ENCODE peak calls at places on chromosomes 13 and 19, in seven cellular contexts. B, Q, A, L, R, D and H are unnamed samples. For H3K36me3, the result is how much of the 10 kb centered on the place peaks cover.

GRCh38 chr13:22915442-22916082 is 265.2 kb upstream of the SGCG start:
- DNase-seq in L (peak), A (no peak), D (peak), R (peak), B (peak), Q (peak), H (no peak)

GRCh38 chr19:31378404-31378803 is 29.2 kb upstream of the TSHZ3 start:
- DNase-seq in Q (no peak), A (no peak), B (no peak), R (no peak), D (peak), L (peak), H (no peak)

GRCh38 chr13:19984430-19985218 is 26.1 kb downstream of the ZMYM2 start:
- DNase-seq in D (no peak), A (no peak), B (no peak), R (no peak), Q (peak), L (peak), H (no peak)

GRCh38 chr19:13932911-13933393 is 5.3 kb downstream of the PODNL1 start:
- DNase-seq in D (no peak), Q (no peak), B (no peak), L (peak), R (no peak), A (no peak), H (no peak)

GRCh38 chr13:69198706-69199105 is 908.9 kb upstream of the ATXN8OS start:
- DNase-seq in R (no peak), B (no peak), D (no peak), L (peak), Q (no peak), A (no peak), H (no peak)

GRCh38 chr13:105445793-105446192 is 1089.7 kb downstream of the EFNB2 start:
- DNase-seq in Q (no peak), B (no peak), D (no peak), R (no peak), L (no peak), A (no peak), H (no peak)

GRCh38 chr19:7985481-7985911 is 19.9 kb downstream of the ELAVL1 start:
- DNase-seq in R (no peak), D (no peak), B (no peak), Q (no peak), A (no peak), L (no peak), H (no peak)

GRCh38 chr19:29878973-29879654 is 62.9 kb upstream of the URI1 start:
- DNase-seq in Q (no peak), D (peak), L (peak), B (no peak), R (no peak), A (no peak), H (peak)

DNA sequence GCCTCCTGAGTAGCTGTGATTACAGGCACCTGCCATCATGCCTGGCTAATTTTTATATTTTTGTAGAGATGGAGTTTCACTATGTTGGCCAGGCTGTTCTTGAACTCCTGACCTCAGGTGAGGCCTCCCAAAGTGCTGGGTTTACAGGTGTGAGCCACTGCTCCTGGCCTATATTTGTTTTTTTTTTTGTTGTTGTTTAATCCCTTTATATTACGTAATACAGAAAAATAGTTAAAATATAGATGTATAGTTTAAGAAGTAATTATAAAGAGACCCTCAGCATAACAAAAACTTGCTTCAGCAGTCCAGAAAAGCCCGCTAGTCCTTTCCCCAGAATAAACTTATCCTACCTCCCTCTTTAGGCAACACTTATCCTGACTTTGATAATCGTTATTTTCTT is 2.4 kb downstream of the ZNF383 start:
- DNase-seq in Q (no peak), D (no peak), A (no peak), B (no peak), L (no peak), R (no peak), H (no peak)
- H3K36me3 ChIP-seq in Q (under half), D (under half), A (under half), B (half or more), L (under half), R (under half), H (half or more)

DNA sequence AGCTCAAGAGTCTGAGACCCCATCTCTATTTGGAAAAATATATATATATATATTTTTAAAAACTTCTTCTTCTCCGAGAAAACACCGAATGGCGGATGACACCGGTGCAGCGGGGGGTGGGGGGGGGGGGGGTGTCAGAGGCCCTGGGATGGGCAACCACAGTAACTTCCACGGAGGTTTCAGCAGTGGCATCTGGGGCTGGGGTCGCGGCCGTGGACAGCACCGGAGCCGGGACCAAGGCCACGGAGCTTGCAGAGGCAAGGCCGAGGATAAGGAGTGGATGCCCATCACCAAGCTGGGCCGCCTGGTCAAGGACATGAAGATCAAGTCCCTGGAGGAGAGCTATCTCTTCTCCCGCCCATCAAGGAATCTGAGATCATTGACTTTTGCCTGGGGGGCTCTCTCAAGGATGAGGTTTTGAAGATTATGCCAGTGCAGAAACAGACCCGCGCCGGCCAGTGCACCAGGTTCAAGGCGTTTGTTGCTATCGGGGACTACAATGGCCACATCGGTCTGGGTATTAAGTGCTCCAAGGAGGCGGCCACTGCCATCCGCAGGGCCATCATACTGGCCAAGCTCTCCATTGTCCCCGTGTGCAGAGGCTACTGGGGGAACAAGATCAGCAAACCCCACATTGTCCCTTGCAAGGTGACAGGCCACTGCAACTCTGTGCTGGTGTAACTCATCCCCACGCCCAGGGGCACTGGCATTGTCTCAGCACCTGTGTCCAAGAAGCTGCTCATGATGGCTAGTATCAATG is 59.0 kb downstream of the EPS15L1 start:
- DNase-seq in A (no peak), L (no peak), B (no peak), R (no peak), Q (no peak), D (no peak), H (no peak)
- H3K36me3 ChIP-seq in A (under half), L (under half), B (half or more), R (half or more), Q (under half), D (under half), H (half or more)

DNA sequence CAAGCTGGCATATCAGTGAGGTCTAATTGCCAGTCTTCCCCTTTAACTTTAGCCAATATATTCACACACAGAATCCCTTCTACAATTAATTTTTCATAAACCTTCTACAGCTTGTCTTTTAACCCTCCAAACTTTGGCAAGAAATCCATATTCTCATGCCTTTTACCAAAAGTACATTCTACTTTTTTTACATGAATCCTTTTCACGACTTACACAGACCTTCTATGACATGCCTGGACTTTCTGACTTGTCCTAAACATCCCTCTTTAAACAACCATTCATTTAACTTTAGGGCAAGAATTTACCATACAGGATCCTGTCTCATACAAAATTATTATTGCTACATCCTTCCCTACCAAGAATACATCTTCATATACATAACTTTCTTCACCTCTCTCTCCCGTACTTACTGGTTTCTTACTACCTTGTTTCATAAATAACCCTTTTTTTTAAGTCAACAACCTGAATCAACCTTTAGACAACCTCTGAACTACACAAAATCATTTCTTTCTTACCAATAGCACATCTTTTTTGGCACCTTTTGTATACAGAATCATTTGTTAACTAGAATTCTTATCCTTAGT is 23.5 kb downstream of the ZNF544 start:
- DNase-seq in L (no peak), A (no peak), B (no peak), R (no peak), D (peak), Q (no peak), H (no peak)
- H3K36me3 ChIP-seq in L (under half), A (under half), B (half or more), R (under half), D (half or more), Q (under half), H (half or more)

DNA sequence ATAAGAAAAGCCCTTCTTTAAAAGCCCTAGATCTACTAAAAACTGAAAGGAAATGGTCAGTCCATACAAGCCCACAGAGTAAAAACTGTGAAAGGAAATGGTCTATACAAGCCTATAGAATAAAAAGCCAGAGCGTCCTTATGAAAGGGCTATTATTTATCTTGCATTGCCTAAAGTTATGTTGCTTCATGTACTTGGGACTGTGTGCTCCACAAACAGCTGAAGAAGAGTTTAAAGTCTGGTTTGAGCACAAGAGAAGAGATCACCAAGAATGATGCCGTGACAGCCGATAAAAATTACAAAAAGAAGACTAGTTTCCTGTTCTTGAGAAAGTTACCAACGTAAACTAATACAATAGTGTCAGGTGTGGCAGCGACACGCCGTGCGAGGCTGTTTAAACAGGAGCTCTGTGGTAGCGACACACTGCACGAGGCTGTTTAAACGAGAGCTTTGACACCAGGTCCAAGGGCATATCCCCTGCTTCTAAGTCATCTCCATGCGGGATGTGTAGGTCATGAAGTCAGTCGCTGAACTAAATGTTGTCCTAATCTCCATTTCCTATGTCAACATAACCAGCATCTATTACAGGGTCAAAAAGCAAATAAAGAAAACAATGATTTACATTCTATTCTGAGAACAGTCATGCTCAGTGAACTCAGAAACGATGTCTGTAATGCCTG is 24.9 kb downstream of the PCID2 start:
- DNase-seq in Q (no peak), B (no peak), D (no peak), A (no peak), R (no peak), L (no peak), H (no peak)
- H3K36me3 ChIP-seq in Q (under half), B (half or more), D (under half), A (under half), R (half or more), L (half or more), H (half or more)

GRCh38 chr13:74288361-74288911 is 154.2 kb upstream of the KLF12 start:
- DNase-seq in R (peak), A (peak), Q (no peak), L (peak), B (peak), D (peak), H (peak)
- H3K36me3 ChIP-seq in R (under half), A (under half), Q (under half), L (under half), B (under half), D (under half), H (under half)

GRCh38 chr19:9528757-9529336 is 9.6 kb downstream of the ZNF426 start:
- DNase-seq in A (no peak), Q (no peak), B (no peak), D (no peak), L (no peak), R (no peak), H (no peak)

GRCh38 chr19:9535934-9536333 is 2.5 kb downstream of the ZNF426 start:
- DNase-seq in B (no peak), R (no peak), A (no peak), D (no peak), Q (no peak), L (no peak), H (no peak)

GRCh38 chr19:9531933-9532332 is 6.5 kb downstream of the ZNF426 start:
- DNase-seq in B (no peak), D (no peak), Q (no peak), R (no peak), A (no peak), L (no peak), H (no peak)
- H3K36me3 ChIP-seq in B (half or more), D (half or more), Q (under half), R (half or more), A (half or more), L (half or more), H (half or more)

DNA sequence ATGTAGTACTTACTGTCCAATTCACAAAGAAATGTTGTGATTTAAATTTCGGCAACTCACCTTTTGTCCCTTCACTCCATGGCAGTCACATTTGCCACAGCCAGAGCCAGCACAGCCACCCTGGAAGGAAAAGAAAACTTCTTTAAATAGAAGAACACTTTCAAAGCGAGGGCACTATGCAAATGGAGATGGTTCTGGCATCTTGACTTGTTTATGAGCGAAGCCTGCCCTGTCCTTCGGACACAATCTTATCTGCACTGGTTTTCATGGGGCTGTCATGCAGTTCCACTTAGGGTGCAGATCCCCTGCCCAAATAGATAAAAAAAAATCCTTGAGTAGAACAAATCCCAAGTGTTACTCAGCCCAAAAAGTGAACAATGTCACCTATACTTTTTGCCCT is 64.3 kb downstream of the COL4A1 start:
- DNase-seq in R (no peak), Q (no peak), L (no peak), B (no peak), D (no peak), A (no peak), H (no peak)
- H3K36me3 ChIP-seq in R (under half), Q (under half), L (under half), B (under half), D (under half), A (under half), H (under half)

GRCh38 chr19:19224852-19225494 is 13.2 kb downstream of the NCAN start:
- DNase-seq in Q (peak), D (peak), B (peak), R (peak), L (no peak), A (peak), H (peak)
- H3K36me3 ChIP-seq in Q (under half), D (under half), B (under half), R (under half), L (under half), A (under half), H (under half)

GRCh38 chr13:36310417-36311108 is 12.9 kb upstream of the CCDC169 start:
- DNase-seq in A (no peak), L (no peak), Q (no peak), D (no peak), B (no peak), R (no peak), H (no peak)
- H3K36me3 ChIP-seq in A (under half), L (under half), Q (under half), D (half or more), B (half or more), R (half or more), H (under half)

DNA sequence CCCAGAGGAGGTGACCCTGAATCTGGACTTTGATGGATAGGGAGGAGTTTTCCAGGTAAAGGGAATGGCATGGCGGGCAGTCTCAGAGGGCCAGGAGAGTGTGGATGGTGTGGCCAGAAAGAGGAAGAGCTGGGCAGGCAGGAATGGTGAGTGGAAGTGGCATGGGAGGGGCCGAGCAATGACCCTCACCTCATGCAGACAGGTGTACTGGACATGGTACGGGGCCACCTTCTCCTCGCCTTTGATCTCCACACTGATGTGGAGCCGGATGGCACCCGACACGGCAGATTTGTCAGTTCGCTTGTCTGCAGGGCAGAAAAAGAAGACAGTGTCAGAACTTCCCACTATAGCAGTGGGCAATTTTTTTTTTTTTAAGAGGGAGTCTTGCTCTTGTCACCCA is 45.5 kb downstream of the UNC13A start:
- DNase-seq in Q (no peak), L (no peak), R (no peak), B (no peak), A (no peak), D (no peak), H (no peak)
- H3K36me3 ChIP-seq in Q (under half), L (under half), R (under half), B (under half), A (under half), D (under half), H (under half)